ENCODE peak calls at places on chromosomes 4 and X, in ten cellular contexts. K is lower leg skin, O is IMR-90, A is foreskin fibroblast, Y is ascending aorta, V is heart right ventricle, W is psoas muscle, U is RWPE2, F is keratinocyte, S is left ventricle myocardium inferior. R is an unnamed sample.
A peak's percentile ranks its signal among the peaks of the same experiment; 100 is the strongest.

GRCh38 chrX:19549838-19550237 is 34.5 kb upstream of the MAP3K15 start:
- DNase-seq in F (no peak), O (no peak), S (no peak), U (no peak), V (no peak), K (no peak), Y (no peak), A (no peak), W (no peak), R (no peak)

GRCh38 chrX:136468391-136469103 is 19.2 kb upstream of the BRS3 start:
- DNase-seq in F (no peak), W (no peak), Y (no peak), K (no peak), A (no peak), V (no peak), O (no peak), U (no peak), S (no peak), R (peak; percentile 11)

GRCh38 chrX:21958888-21959287 is 18.4 kb downstream of the SMS start:
- DNase-seq in F (no peak), S (no peak), V (no peak), K (no peak), Y (no peak), O (peak; percentile 48), U (no peak), A (no peak), W (no peak), R (no peak)

GRCh38 chrX:19964017-19964710 is 26.7 kb downstream of the BCLAF3 start:
- DNase-seq in Y (no peak), A (no peak), U (no peak), W (no peak), V (no peak), F (no peak), O (no peak), K (no peak), S (no peak), R (no peak)

GRCh38 chr4:26176621-26177121 is 144.1 kb upstream of the RBPJ start:
- DNase-seq in S (no peak), U (no peak), F (peak; percentile 25), Y (no peak), V (no peak), K (no peak), O (peak; percentile 85), W (no peak), A (peak; percentile 62), R (no peak)

GRCh38 chr4:665751-666435 is 8.2 kb downstream of the ATP5ME start:
- DNase-seq in W (no peak), O (no peak), V (no peak), F (no peak), Y (no peak), K (no peak), A (no peak), S (no peak), U (no peak), R (no peak)

GRCh38 chrX:18640686-18641085 is 31.2 kb downstream of the RS1 start:
- DNase-seq in Y (no peak), W (no peak), S (no peak), F (no peak), A (no peak), V (no peak), O (no peak), K (no peak), U (no peak), R (no peak)

GRCh38 chr4:94305468-94306225 is 37.0 kb downstream of the HPGDS start:
- DNase-seq in O (peak; percentile 19), F (no peak), U (no peak), K (no peak), Y (no peak), W (no peak), V (no peak), A (no peak), S (no peak), R (no peak)

GRCh38 chrX:36898301-36898700 is 109.9 kb upstream of the FAM47C start:
- DNase-seq in V (no peak), O (peak; percentile 0), W (no peak), Y (no peak), F (no peak), A (no peak), S (no peak), K (no peak), U (no peak), R (no peak)

GRCh38 chr4:139453371-139454110 is 380 bp upstream of the RAB33B start:
- DNase-seq in S (peak; percentile 98), U (peak; percentile 98), Y (peak; percentile 95), W (peak; percentile 98), F (peak; percentile 62), O (peak; percentile 97), A (peak; percentile 97), V (peak; percentile 98), K (peak; percentile 100), R (peak; percentile 93)

GRCh38 chr4:140861359-140862181 is 105.4 kb upstream of the TBC1D9 start:
- DNase-seq in Y (no peak), A (peak; percentile 75), U (no peak), W (peak; percentile 14), O (peak; percentile 91), K (no peak), F (peak; percentile 62), V (peak; percentile 80), S (no peak), R (peak; percentile 80)

GRCh38 chrX:68936608-68937007 is 107.8 kb downstream of the EFNB1 start:
- DNase-seq in U (no peak), S (no peak), F (peak; percentile 62), W (no peak), Y (no peak), A (peak; percentile 64), K (peak; percentile 62), V (no peak), O (peak; percentile 92), R (no peak)

GRCh38 chrX:151510203-151510602 is 53.3 kb upstream of the PASD1 start:
- DNase-seq in V (no peak), W (no peak), Y (no peak), F (no peak), K (no peak), A (no peak), O (no peak), S (no peak), U (no peak), R (no peak)

GRCh38 chrX:154734101-154734781 is 16.6 kb downstream of the GAB3 start:
- DNase-seq in F (no peak), O (peak; percentile 91), Y (no peak), U (no peak), A (no peak), K (no peak), S (no peak), V (peak; percentile 17), W (peak; percentile 21), R (no peak)

GRCh38 chr4:179447308-179447707 is 2005.1 kb upstream of the AGA start:
- DNase-seq in F (no peak), A (no peak), Y (no peak), V (no peak), K (no peak), S (no peak), O (peak; percentile 12), W (no peak), U (no peak), R (no peak)

GRCh38 chrX:130916636-130917422 is 13.8 kb upstream of the ENOX2 start:
- DNase-seq in U (no peak), K (no peak), Y (no peak), V (peak; percentile 9), O (peak; percentile 54), A (peak; percentile 15), S (peak; percentile 12), W (peak; percentile 18), F (peak; percentile 17), R (no peak)

GRCh38 chr4:30719363-30720020 is 677 bp upstream of the PCDH7 start:
- DNase-seq in W (peak; percentile 13), A (no peak), U (peak; percentile 65), V (peak; percentile 52), O (peak; percentile 68), S (peak; percentile 57), Y (no peak), F (no peak), K (peak; percentile 91), R (no peak)
- H3K4me3 ChIP-seq in W (peak overlapping the region; percentile 60), A (peak overlapping the region; percentile 63), U (peak overlapping the region; percentile 39), V (peak overlapping the region; percentile 56), O (peak overlapping the region; percentile 78), S (peak overlapping the region; percentile 77), Y (peak overlapping the region; percentile 85), F (peak overlapping the region; percentile 57), K (peak overlapping the region; percentile 46), R (peak overlapping the region; percentile 25)

GRCh38 chr4:11623726-11624037 is 195.0 kb upstream of the HS3ST1 start:
- DNase-seq in O (peak; percentile 27), U (no peak), S (peak; percentile 25), F (no peak), K (no peak), Y (no peak), W (no peak), A (no peak), V (peak; percentile 34), R (peak; percentile 99)
- TF ChIP-seq CTCF in O (peak; percentile 28), U (peak; percentile 52), S (peak; percentile 67), F (peak; percentile 76), K (no peak), Y (no peak), W (no peak), A (no peak), V (peak; percentile 46), R (peak; percentile 96)

DNA sequence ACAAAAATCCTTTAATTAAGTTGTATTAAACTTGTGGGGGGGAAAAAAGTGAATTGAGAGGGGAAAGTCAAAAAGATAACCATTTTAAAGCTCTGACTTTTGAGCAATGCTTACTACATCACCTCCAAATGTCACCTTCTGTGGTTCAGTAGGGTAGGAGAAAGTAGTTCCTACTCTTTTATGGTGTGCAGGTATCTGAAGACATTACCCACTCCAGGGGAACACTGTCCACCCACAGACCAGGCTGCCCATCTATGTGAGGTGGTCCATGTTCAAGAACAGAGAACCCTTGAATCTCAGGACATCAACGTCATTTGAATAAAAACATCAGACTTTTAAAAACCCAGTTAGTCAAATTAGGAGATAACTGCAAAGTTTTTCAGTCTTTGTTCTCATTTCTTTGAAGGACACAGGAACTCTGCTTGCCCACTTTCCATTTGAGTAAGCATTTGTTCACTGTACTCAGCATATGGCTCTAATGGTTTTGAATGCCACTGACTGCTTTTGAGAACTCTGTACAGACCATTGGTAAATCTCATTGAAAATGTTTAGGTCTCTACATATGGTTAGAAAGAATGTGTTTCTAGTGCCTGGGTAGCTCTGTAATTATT is 18.4 kb downstream of the NMU start:
- DNase-seq in V (no peak), Y (no peak), F (no peak), U (no peak), O (no peak), W (no peak), K (no peak), S (no peak), A (no peak), R (no peak)
- H3K4me3 ChIP-seq in V (no peak overlapping the region), Y (no peak overlapping the region), F (no peak overlapping the region), U (no peak overlapping the region), O (no peak overlapping the region), W (no peak overlapping the region), K (no peak overlapping the region), S (no peak overlapping the region), A (no peak overlapping the region), R (no peak overlapping the region)

DNA sequence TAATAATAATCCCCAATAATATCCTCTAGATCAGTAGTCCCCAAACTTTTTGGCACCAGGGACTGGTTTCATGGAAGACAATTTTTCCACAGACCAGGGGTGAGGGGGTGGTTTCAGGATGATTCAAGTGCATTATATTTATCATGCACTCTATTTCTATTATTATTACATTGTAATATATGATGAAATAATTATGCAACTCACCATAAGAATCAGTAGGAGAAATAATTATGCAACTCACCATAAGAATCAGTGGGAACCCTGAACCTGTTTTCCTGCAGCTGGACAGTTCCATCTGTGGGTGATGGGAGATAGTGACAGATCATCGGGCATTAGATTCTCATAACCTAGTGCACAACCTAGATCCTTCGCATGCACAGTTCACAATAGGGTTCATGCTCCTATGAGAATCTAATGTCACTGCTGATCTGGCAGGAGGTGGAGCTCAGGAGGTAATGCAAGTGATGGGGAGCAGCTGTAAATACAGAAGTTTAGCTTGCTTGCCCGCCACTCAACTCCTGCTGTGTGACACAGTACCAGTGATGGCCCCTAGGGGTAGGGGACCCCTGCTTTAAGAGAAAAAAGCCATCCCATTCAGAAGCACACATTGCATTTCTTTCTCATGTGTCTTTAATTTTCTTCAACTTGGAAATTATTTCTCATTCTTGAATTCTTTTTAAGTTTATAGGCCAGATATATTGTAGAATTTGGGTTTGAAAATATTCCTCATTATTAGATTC is 16.0 kb upstream of the SH3RF1 start:
- DNase-seq in O (peak; percentile 19), U (no peak), F (no peak), W (no peak), Y (no peak), V (no peak), S (no peak), A (no peak), K (no peak), R (no peak)
- TF ChIP-seq CTCF in O (no peak), U (no peak), F (no peak), W (no peak), Y (no peak), V (peak; percentile 22), S (peak; percentile 18), A (peak; percentile 9), K (no peak), R (no peak)